ENCODE peak calls at places on chromosomes 2 and 18, in five cellular contexts. B is upper lobe of right lung, T is mesothelial cell of epicardium, O is HFFc6, N is gastrocnemius medialis. Y is an unnamed sample.

GRCh38 chr2:240855670-240856069 is 13.0 kb upstream of the AGXT start:
- DNase-seq in B (no peak), T (no peak), O (no peak), N (no peak), Y (no peak)

GRCh38 chr2:100924122-100924519 is 78.0 kb upstream of the RPL31 start:
- DNase-seq in B (no peak), T (no peak), O (no peak), N (no peak), Y (no peak)

GRCh38 chr18:66495844-66496243 is 108.0 kb downstream of the CDH19 start:
- DNase-seq in B (peak), T (peak), O (no peak), N (no peak), Y (no peak)

GRCh38 chr2:48589170-48589767 is 28.4 kb upstream of the GTF2A1L start:
- DNase-seq in B (no peak), T (peak), O (peak), N (no peak), Y (peak)

GRCh38 chr2:88563134-88563533 is 64.1 kb downstream of the EIF2AK3 start:
- DNase-seq in B (no peak), T (no peak), O (no peak), N (no peak), Y (no peak)

GRCh38 chr2:31813016-31813415 is 197.8 kb downstream of the MEMO1 start:
- DNase-seq in B (no peak), T (no peak), O (no peak), N (no peak), Y (no peak)

GRCh38 chr2:20524412-20525040 is 77.7 kb downstream of the RHOB start:
- DNase-seq in B (no peak), T (no peak), O (no peak), N (no peak), Y (peak)

GRCh38 chr2:117785740-117786139 is 28.8 kb upstream of the DDX18 start:
- DNase-seq in B (no peak), T (no peak), O (peak), N (no peak), Y (peak)

GRCh38 chr2:36904636-36905035 is 61.7 kb downstream of the STRN start:
- DNase-seq in B (no peak), T (no peak), O (no peak), N (no peak), Y (no peak)

GRCh38 chr18:55290898-55291297 is 297.1 kb downstream of the TCF4 start:
- DNase-seq in B (no peak), T (no peak), O (peak), N (no peak), Y (no peak)

GRCh38 chr2:25331686-25332365 is 9.9 kb downstream of the DNMT3A start:
- DNase-seq in B (no peak), T (no peak), O (no peak), N (no peak), Y (peak)

GRCh38 chr18:43893001-43893637 is 615.8 kb upstream of the SYT4 start:
- DNase-seq in B (no peak), T (no peak), O (peak), N (no peak), Y (no peak)

GRCh38 chr2:202193881-202194353 is 44.5 kb downstream of the SUMO1 start:
- DNase-seq in B (no peak), T (no peak), O (no peak), N (no peak), Y (no peak)

GRCh38 chr2:43576983-43577892 is 18.6 kb downstream of the THADA start:
- DNase-seq in B (no peak), T (no peak), O (peak), N (no peak), Y (peak)

GRCh38 chr18:36296591-36297418 is 708 bp upstream of the FHOD3 start:
- DNase-seq in B (peak), T (peak), O (peak), N (no peak), Y (peak)
- TF ChIP-seq CTCF in B (peak), T (peak), O (peak), N (no peak), Y (peak)

DNA sequence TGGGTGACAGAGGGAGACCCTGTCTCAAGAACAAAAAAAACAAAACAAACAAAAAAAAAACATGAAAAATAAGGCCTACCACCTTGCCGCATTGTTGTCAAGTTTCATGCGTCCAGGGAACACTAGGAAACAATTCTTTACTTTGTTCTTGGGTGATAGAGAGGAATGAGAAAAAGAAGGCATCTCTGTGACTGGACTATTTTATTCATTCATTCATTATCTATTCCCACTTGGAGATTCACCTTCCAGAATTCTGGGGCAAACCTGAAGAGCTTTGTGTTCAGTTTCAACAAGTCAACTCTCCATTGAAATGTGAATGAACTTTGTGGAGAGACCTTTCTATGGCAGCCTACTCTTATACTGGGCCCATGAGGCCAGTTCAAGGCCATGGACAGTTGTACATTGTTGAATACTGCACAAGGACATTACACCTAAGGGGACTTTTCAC is 88.5 kb upstream of the NDUFV2 start:
- DNase-seq in B (no peak), T (no peak), O (no peak), N (no peak), Y (no peak)
- TF ChIP-seq CTCF in B (no peak), T (no peak), O (no peak), N (no peak), Y (no peak)

GRCh38 chr2:1551905-1552304 is 138.6 kb downstream of the TPO start:
- DNase-seq in B (peak), T (no peak), O (no peak), N (no peak), Y (no peak)

GRCh38 chr2:1553671-1554295 is 140.5 kb downstream of the TPO start:
- DNase-seq in B (peak), T (no peak), O (peak), N (no peak), Y (no peak)

GRCh38 chr2:1550658-1551316 is 137.5 kb downstream of the TPO start:
- DNase-seq in B (peak), T (peak), O (no peak), N (no peak), Y (peak)

GRCh38 chr2:1550076-1550475 is 136.8 kb downstream of the TPO start:
- DNase-seq in B (no peak), T (no peak), O (no peak), N (no peak), Y (no peak)

GRCh38 chr2:1552611-1553010 is 139.3 kb downstream of the TPO start:
- DNase-seq in B (no peak), T (no peak), O (no peak), N (no peak), Y (no peak)
- TF ChIP-seq CTCF in B (no peak), T (no peak), O (no peak), N (no peak), Y (no peak)

GRCh38 chr2:191501390-191502168 is 176.4 kb upstream of the NABP1 start:
- DNase-seq in B (no peak), T (no peak), O (peak), N (no peak), Y (no peak)
- TF ChIP-seq CTCF in B (peak), T (peak), O (peak), N (peak), Y (peak)

GRCh38 chr2:184125867-184126266 is 472.5 kb upstream of the ZNF804A start:
- DNase-seq in B (no peak), T (no peak), O (no peak), N (no peak), Y (no peak)
- TF ChIP-seq CTCF in B (no peak), T (no peak), O (no peak), N (no peak), Y (peak)

GRCh38 chr2:120958623-120959366 is 223.1 kb downstream of the GLI2 start:
- DNase-seq in B (no peak), T (no peak), O (no peak), N (no peak), Y (no peak)
- TF ChIP-seq CTCF in B (no peak), T (no peak), O (peak), N (no peak), Y (peak)

GRCh38 chr18:80159713-80160636 is 50.9 kb downstream of the ADNP2 start:
- DNase-seq in B (peak), T (no peak), O (no peak), N (no peak), Y (peak)
- TF ChIP-seq CTCF in B (peak), T (no peak), O (peak), N (no peak), Y (peak)

GRCh38 chr18:7980136-7980535 is 413.0 kb downstream of the PTPRM start:
- DNase-seq in B (no peak), T (no peak), O (no peak), N (no peak), Y (no peak)
- TF ChIP-seq CTCF in B (no peak), T (no peak), O (peak), N (no peak), Y (no peak)

GRCh38 chr2:12717191-12717987 is 653 bp downstream of the TRIB2 start:
- DNase-seq in B (peak), T (peak), O (peak), N (no peak), Y (peak)
- TF ChIP-seq CTCF in B (peak), T (peak), O (peak), N (no peak), Y (peak)

GRCh38 chr2:39416172-39416571 is 20.9 kb downstream of the MAP4K3 start:
- DNase-seq in B (no peak), T (no peak), O (no peak), N (no peak), Y (no peak)

GRCh38 chr2:39408351-39409136 is 28.5 kb downstream of the MAP4K3 start:
- DNase-seq in B (no peak), T (no peak), O (no peak), N (no peak), Y (no peak)

GRCh38 chr2:39409697-39410389 is 27.2 kb downstream of the MAP4K3 start:
- DNase-seq in B (no peak), T (no peak), O (no peak), N (no peak), Y (no peak)

GRCh38 chr2:39411186-39411944 is 25.7 kb downstream of the MAP4K3 start:
- DNase-seq in B (no peak), T (no peak), O (peak), N (no peak), Y (no peak)

GRCh38 chr2:39413063-39413722 is 23.9 kb downstream of the MAP4K3 start:
- DNase-seq in B (no peak), T (no peak), O (no peak), N (no peak), Y (no peak)
- TF ChIP-seq CTCF in B (no peak), T (no peak), O (no peak), N (no peak), Y (no peak)